ENCODE peak calls at places on chromosomes 3 and 15, in nine cellular contexts. R is PC-3; N is gastrocnemius medialis; L is cardiac muscle cell; V is uterus; E is HCT116; X is mammary epithelial cell; C is AG04450; D is CD8-positive, alpha-beta T cell. P is an unnamed sample.

GRCh38 chr3:74636981-74637380 is 22.5 kb upstream of the CNTN3 start:
- DNase-seq in R (no peak), N (no peak), L (no peak), V (no peak), E (no peak), X (no peak), C (no peak), D (no peak), P (no peak)

GRCh38 chr3:158140396-158140795 is 30.5 kb downstream of the RSRC1 start:
- DNase-seq in R (peak; percentile 46), N (no peak), L (no peak), V (no peak), E (no peak), X (no peak), C (no peak), D (no peak), P (no peak)

GRCh38 chr3:42843730-42844713 is 31.7 kb downstream of the CYP8B1 start:
- DNase-seq in R (no peak), N (peak; percentile 31), L (peak; percentile 25), V (peak; percentile 48), E (no peak), X (no peak), C (no peak), D (no peak), P (no peak)

GRCh38 chr3:66592061-66592875 is 91.4 kb upstream of the LRIG1 start:
- DNase-seq in R (no peak), N (no peak), L (no peak), V (no peak), E (no peak), X (no peak), C (no peak), D (no peak), P (no peak)

GRCh38 chr3:107942244-107942643 is 148.6 kb downstream of the CD47 start:
- DNase-seq in R (peak; percentile 86), N (no peak), L (no peak), V (no peak), E (no peak), X (peak; percentile 79), C (no peak), D (no peak), P (no peak)

GRCh38 chr3:188594137-188594536 is 440.2 kb downstream of the LPP start:
- DNase-seq in R (peak; percentile 86), N (no peak), L (peak; percentile 90), V (no peak), E (no peak), X (peak; percentile 72), C (peak; percentile 80), D (no peak), P (peak; percentile 67)

GRCh38 chr15:99408236-99409096 is 157.2 kb downstream of the LRRC28 start:
- DNase-seq in R (no peak), N (no peak), L (peak; percentile 95), V (no peak), E (no peak), X (peak; percentile 39), C (peak; percentile 46), D (no peak), P (peak; percentile 85)

GRCh38 chr15:85804481-85805165 is 9.9 kb upstream of the KLHL25 start:
- DNase-seq in R (no peak), N (no peak), L (peak; percentile 28), V (no peak), E (no peak), X (no peak), C (no peak), D (no peak), P (no peak)

GRCh38 chr3:10242182-10243065 is 5.8 kb upstream of the TATDN2 start:
- DNase-seq in R (no peak), N (no peak), L (peak; percentile 82), V (no peak), E (no peak), X (no peak), C (no peak), D (peak; percentile 60), P (no peak)

GRCh38 chr3:17158941-17159682 is 274.4 kb downstream of the PLCL2 start:
- DNase-seq in R (peak; percentile 28), N (peak; percentile 45), L (no peak), V (no peak), E (no peak), X (peak; percentile 32), C (no peak), D (no peak), P (no peak)

GRCh38 chr15:41894791-41895463 is 1.1 kb upstream of the SPTBN5 start:
- DNase-seq in R (peak; percentile 82), N (peak; percentile 49), L (peak; percentile 75), V (peak; percentile 63), E (peak; percentile 44), X (peak; percentile 86), C (no peak), D (peak; percentile 82), P (peak; percentile 64)

GRCh38 chr15:39934415-39935044 is 615 bp downstream of the EIF2AK4 start:
- DNase-seq in R (peak; percentile 28), N (no peak), L (no peak), V (no peak), E (no peak), X (peak; percentile 30), C (no peak), D (no peak), P (no peak)

GRCh38 chr3:183108002-183108449 is 8.7 kb upstream of the MCCC1 start:
- DNase-seq in R (peak; percentile 56), N (no peak), L (peak; percentile 38), V (no peak), E (no peak), X (no peak), C (no peak), D (no peak), P (no peak)

GRCh38 chr3:187769771-187770170 is 24.5 kb upstream of the BCL6 start:
- DNase-seq in R (no peak), N (no peak), L (no peak), V (no peak), E (no peak), X (no peak), C (no peak), D (no peak), P (no peak)

GRCh38 chr15:85318048-85318731 is 62.2 kb upstream of the AKAP13 start:
- DNase-seq in R (peak; percentile 67), N (no peak), L (peak; percentile 80), V (no peak), E (peak; percentile 47), X (peak; percentile 90), C (peak; percentile 82), D (no peak), P (peak; percentile 78)

GRCh38 chr3:116939091-116939490 is 229.5 kb downstream of the TUSC7 start:
- DNase-seq in R (peak; percentile 17), N (no peak), L (no peak), V (no peak), E (no peak), X (no peak), C (no peak), D (no peak), P (no peak)

GRCh38 chr3:115293321-115293720 is 146.2 kb upstream of the ZBTB20 start:
- DNase-seq in R (no peak), N (no peak), L (no peak), V (no peak), E (no peak), X (no peak), C (no peak), D (no peak), P (no peak)

GRCh38 chr15:45660231-45660979 is 25.6 kb downstream of the SQOR start:
- DNase-seq in R (no peak), N (peak; percentile 66), L (no peak), V (no peak), E (no peak), X (peak; percentile 33), C (no peak), D (no peak), P (peak; percentile 23)

GRCh38 chr3:186461141-186461540 is 83.0 kb downstream of the CRYGS start:
- DNase-seq in R (peak; percentile 88), N (no peak), L (peak; percentile 46), V (no peak), E (no peak), X (peak; percentile 81), C (peak; percentile 6), D (no peak), P (no peak)

GRCh38 chr3:179688847-179689246 is 36.0 kb downstream of the USP13 start:
- DNase-seq in R (peak; percentile 80), N (no peak), L (no peak), V (no peak), E (no peak), X (peak; percentile 19), C (no peak), D (no peak), P (no peak)
- H3K27me3 ChIP-seq in R (no peaks in the 10 kb centered on the region), N (no peaks in the 10 kb centered on the region), L (no peaks in the 10 kb centered on the region), V (no peaks in the 10 kb centered on the region), E (no peaks in the 10 kb centered on the region), X (no peaks in the 10 kb centered on the region), C (no peaks in the 10 kb centered on the region), D (no peaks in the 10 kb centered on the region), P (no peaks in the 10 kb centered on the region)

GRCh38 chr3:156782319-156782718 is 43.8 kb upstream of the LEKR1 start:
- DNase-seq in R (peak; percentile 57), N (no peak), L (no peak), V (no peak), E (no peak), X (no peak), C (no peak), D (no peak), P (no peak)
- H3K9me3 ChIP-seq in R (no peaks in the 10 kb centered on the region), N (no peaks in the 10 kb centered on the region), L (no peaks in the 10 kb centered on the region), V (no peaks in the 10 kb centered on the region), E (no peaks in the 10 kb centered on the region), X (no peaks in the 10 kb centered on the region), C (peaks cover 4% of the 10 kb centered on the region), D (no peaks in the 10 kb centered on the region), P (no peaks in the 10 kb centered on the region)

DNA sequence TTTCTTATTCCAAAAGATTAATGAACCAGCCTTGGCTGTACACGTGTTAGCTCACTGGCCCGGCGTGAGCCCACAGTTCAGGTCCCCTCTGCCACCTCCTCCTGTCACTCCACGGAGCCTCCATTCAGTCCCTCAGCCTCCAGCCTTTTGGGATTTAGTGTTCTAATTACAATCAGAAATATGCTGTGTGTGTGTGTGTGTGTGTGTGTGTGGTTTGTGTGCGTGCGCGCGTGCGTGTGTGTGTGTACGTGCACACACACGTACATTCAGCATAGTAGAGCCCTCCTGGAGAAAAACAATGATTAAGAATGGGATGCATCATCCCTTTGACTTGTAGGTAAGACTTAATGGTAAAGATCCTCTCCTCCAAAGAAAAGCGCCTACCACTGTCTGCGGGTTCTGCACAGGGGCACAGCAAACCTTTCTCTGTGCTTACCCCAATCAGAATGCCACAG is 791 bp downstream of the CA12 start:
- DNase-seq in R (no peak), N (no peak), L (no peak), V (no peak), E (no peak), X (no peak), C (no peak), D (no peak), P (no peak)
- H3K4me3 ChIP-seq in R (peak overlapping the region; percentile 89), N (peak overlapping the region; percentile 33), L (no peak overlapping the region), V (peak overlapping the region; percentile 18), E (peak overlapping the region; percentile 57), X (peak overlapping the region; percentile 83), C (peak overlapping the region; percentile 73), D (no peak overlapping the region), P (peak overlapping the region; percentile 49)

DNA sequence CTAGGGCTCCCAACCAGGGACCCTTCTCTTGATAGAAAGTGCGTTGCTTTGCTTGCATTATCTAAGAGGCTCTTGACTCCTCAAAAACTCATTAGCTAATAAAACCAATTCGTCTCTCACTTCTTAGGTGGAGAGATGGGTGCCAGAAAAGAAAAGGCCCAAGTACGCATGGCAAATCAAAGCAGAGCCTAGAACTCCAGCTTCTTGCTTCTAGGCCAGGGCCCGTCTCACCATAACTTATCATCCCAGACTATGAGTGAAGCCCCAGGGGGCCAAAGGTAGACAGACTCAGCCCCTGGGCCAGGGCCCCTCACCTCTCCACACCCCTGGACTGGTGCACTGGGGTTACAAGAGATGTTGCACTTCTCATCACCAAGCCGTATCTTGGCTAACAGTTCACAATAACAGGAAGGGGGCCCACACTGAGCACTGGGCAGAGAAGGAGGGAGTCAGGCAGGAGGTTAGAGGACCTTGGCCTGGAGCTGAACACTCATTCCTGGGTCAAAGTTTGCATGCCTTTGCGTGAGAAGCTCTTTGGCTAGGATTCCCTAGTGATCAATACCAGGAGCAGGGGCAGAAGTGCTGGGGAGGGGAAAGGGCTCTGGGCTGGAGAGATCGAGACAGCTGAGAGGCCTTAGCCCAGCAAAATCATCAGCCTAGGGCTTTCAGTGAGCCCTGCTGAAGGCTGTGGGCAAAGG is 5.4 kb upstream of the CYP1A1 start:
- DNase-seq in R (no peak), N (no peak), L (no peak), V (no peak), E (no peak), X (no peak), C (no peak), D (no peak), P (peak; percentile 70)
- H3K27me3 ChIP-seq in R (no peaks in the 10 kb centered on the region), N (peaks cover 10% of the 10 kb centered on the region), L (peaks cover 9% of the 10 kb centered on the region), V (peaks cover 5% of the 10 kb centered on the region), E (no peaks in the 10 kb centered on the region), X (no peaks in the 10 kb centered on the region), C (peaks cover 56% of the 10 kb centered on the region), D (peaks cover 2% of the 10 kb centered on the region), P (no peaks in the 10 kb centered on the region)

P was measured in MG63.